ENCODE peak calls at places on chromosomes 4 and X, in ten cellular contexts. P is fibroblast of pulmonary artery, F is HS-27A, I is putamen, W is AG08396, J is endodermal cell, X is MCF 10A, A is mesothelial cell of epicardium, Q is COR-L47, V is T-helper 2 cell. T is an unnamed sample.

GRCh38 chr4:12978310-12978709 is 505.8 kb downstream of the RAB28 start:
- DNase-seq in W (no peak), J (no peak), A (no peak), I (no peak), X (no peak), Q (no peak), V (no peak), F (no peak), P (no peak), T (no peak)

GRCh38 chr4:112266823-112267222 is 18.9 kb downstream of the TIFA start:
- DNase-seq in A (no peak), P (peak), V (no peak), X (peak), F (no peak), J (no peak), Q (peak), W (no peak), I (no peak), T (no peak)

GRCh38 chr4:53281438-53281837 is 84.4 kb downstream of the SCFD2 start:
- DNase-seq in P (peak), V (no peak), J (no peak), I (no peak), F (no peak), W (no peak), X (peak), A (no peak), Q (no peak), T (no peak)

GRCh38 chrX:41236629-41237028 is 97.3 kb upstream of the DDX3X start:
- DNase-seq in P (no peak), A (no peak), I (peak), V (no peak), F (no peak), X (no peak), J (no peak), W (no peak), Q (no peak), T (no peak)

GRCh38 chrX:64093761-64094160 is 111.7 kb downstream of the AMER1 start:
- DNase-seq in P (peak), J (peak), Q (no peak), F (no peak), W (peak), A (no peak), X (peak), I (peak), V (no peak), T (no peak)

GRCh38 chr4:6716958-6717655 is 1.1 kb downstream of the BLOC1S4 start:
- DNase-seq in V (no peak), Q (no peak), J (no peak), I (no peak), P (no peak), A (no peak), X (no peak), F (no peak), W (no peak), T (no peak)

GRCh38 chrX:136450050-136450830 is 37.5 kb upstream of the BRS3 start:
- DNase-seq in J (no peak), W (peak), I (no peak), P (no peak), V (no peak), A (no peak), X (no peak), Q (no peak), F (no peak), T (no peak)

GRCh38 chr4:169485084-169485483 is 127.3 kb downstream of the NEK1 start:
- DNase-seq in V (no peak), X (no peak), P (no peak), F (no peak), A (no peak), I (no peak), J (no peak), W (no peak), Q (no peak), T (no peak)

GRCh38 chrX:69523314-69523713 is 19.2 kb downstream of the NALF2 start:
- DNase-seq in I (no peak), J (no peak), V (no peak), Q (no peak), X (no peak), A (no peak), W (no peak), F (no peak), P (no peak), T (no peak)

GRCh38 chrX:6644411-6644810 is 109.5 kb upstream of the VCX3A start:
- DNase-seq in V (no peak), X (no peak), Q (no peak), J (peak), W (no peak), A (no peak), F (no peak), P (no peak), I (no peak), T (no peak)

GRCh38 chr4:153645183-153645582 is 38.9 kb upstream of the TLR2 start:
- DNase-seq in J (no peak), A (no peak), P (no peak), W (no peak), I (no peak), F (no peak), Q (no peak), X (peak), V (no peak), T (no peak)

GRCh38 chr4:41360911-41361830 is 104.4 kb downstream of the UCHL1 start:
- DNase-seq in J (peak), I (peak), P (peak), A (peak), V (no peak), W (peak), F (no peak), Q (peak), X (peak), T (peak)

GRCh38 chrX:154730271-154730883 is 20.5 kb downstream of the GAB3 start:
- DNase-seq in Q (no peak), X (peak), W (no peak), P (peak), A (no peak), J (no peak), I (no peak), V (no peak), F (no peak), T (no peak)

GRCh38 chr4:2462218-2462991 is 6.5 kb upstream of the RNF4 start:
- DNase-seq in X (peak), I (peak), P (peak), J (peak), Q (peak), W (peak), A (peak), F (no peak), V (peak), T (peak)

GRCh38 chrX:19177710-19178109 is 55.4 kb upstream of the ADGRG2 start:
- DNase-seq in A (no peak), J (no peak), Q (no peak), X (no peak), W (no peak), V (no peak), F (no peak), P (no peak), I (no peak), T (no peak)

GRCh38 chr4:5330339-5330738 is 279.1 kb downstream of the STK32B start:
- DNase-seq in P (no peak), W (no peak), F (no peak), J (no peak), V (no peak), X (no peak), I (no peak), Q (no peak), A (no peak), T (no peak)

GRCh38 chrX:24081661-24082154 is 27.0 kb downstream of the EIF2S3 start:
- DNase-seq in F (peak), A (peak), W (peak), I (peak), J (peak), X (peak), Q (peak), V (peak), P (peak), T (peak)

GRCh38 chr4:6282247-6282646 is 12.6 kb downstream of the WFS1 start:
- DNase-seq in J (no peak), I (no peak), X (no peak), W (no peak), F (no peak), V (no peak), P (peak), A (no peak), Q (no peak), T (no peak)

GRCh38 chr4:99664703-99665102 is 7.1 kb upstream of the C4orf54 start:
- DNase-seq in F (no peak), I (no peak), P (no peak), X (no peak), Q (no peak), W (no peak), J (no peak), V (no peak), A (no peak), T (no peak)

GRCh38 chr4:107956011-107956410 is 24.7 kb downstream of the CYP2U1 start:
- DNase-seq in Q (no peak), P (no peak), J (no peak), W (no peak), V (no peak), F (no peak), I (no peak), A (no peak), X (no peak), T (no peak)

GRCh38 chr4:143701365-143701764 is 890 bp upstream of the FREM3 start:
- DNase-seq in A (no peak), V (no peak), W (no peak), X (no peak), F (no peak), I (no peak), Q (no peak), P (no peak), J (no peak), T (no peak)

GRCh38 chr4:108804648-108805273 is 41.9 kb upstream of the ETNPPL start:
- DNase-seq in W (no peak), Q (no peak), F (no peak), J (no peak), V (no peak), A (no peak), P (no peak), I (no peak), X (peak), T (no peak)

GRCh38 chrX:50049228-50049627 is 126.8 kb downstream of the CLCN5 start:
- DNase-seq in X (peak), I (no peak), J (no peak), F (no peak), W (no peak), Q (no peak), A (no peak), P (no peak), V (no peak), T (no peak)

GRCh38 chrX:96682516-96682915 is 2.1 kb upstream of the DIAPH2 start:
- DNase-seq in X (no peak), A (no peak), I (no peak), W (no peak), F (no peak), V (no peak), P (no peak), J (no peak), Q (no peak), T (no peak)

GRCh38 chr4:102299708-102300107 is 45.6 kb downstream of the SLC39A8 start:
- DNase-seq in Q (peak), P (peak), V (no peak), J (peak), A (no peak), I (no peak), F (peak), W (peak), X (peak), T (no peak)

GRCh38 chr4:138671106-138671505 is 344.5 kb upstream of the NOCT start:
- DNase-seq in V (no peak), Q (no peak), I (no peak), J (no peak), W (no peak), A (no peak), F (no peak), P (no peak), X (no peak), T (no peak)

GRCh38 chrX:129654652-129655546 is at the start of gene APLN:
- DNase-seq in P (peak), Q (peak), F (no peak), V (no peak), I (no peak), A (no peak), W (peak), J (peak), X (no peak), T (peak)

GRCh38 chrX:107741318-107741813 is 34.2 kb downstream of the TSC22D3 start:
- DNase-seq in P (no peak), Q (no peak), F (no peak), I (no peak), W (no peak), A (no peak), X (no peak), V (peak), J (no peak), T (no peak)

GRCh38 chr4:101232074-101232776 is 115.1 kb downstream of the PPP3CA start:
- DNase-seq in I (no peak), J (no peak), Q (no peak), F (peak), P (peak), A (no peak), W (peak), X (peak), V (no peak), T (no peak)

GRCh38 chr4:62531731-62532130 is 1331.6 kb downstream of the ADGRL3 start:
- DNase-seq in I (no peak), A (no peak), F (no peak), X (no peak), Q (no peak), V (no peak), J (peak), P (no peak), W (no peak), T (no peak)

GRCh38 chr4:94766856-94767255 is 9.1 kb downstream of the BMPR1B start:
- DNase-seq in W (peak), I (no peak), Q (no peak), P (no peak), A (no peak), V (no peak), X (peak), J (no peak), F (no peak), T (no peak)